ENCODE peak calls at places on chromosomes 5 and 9, in four cellular contexts. I is stomach, A is GM23338, L is astrocyte of the spinal cord. T is an unnamed sample.

GRCh38 chr5:56817306-56817986 is 2.1 kb downstream of the MAP3K1 start:
- DNase-seq in I (no peak), A (no peak), L (no peak), T (no peak)

GRCh38 chr5:34791761-34792244 is 47.2 kb upstream of the TTC23L start:
- DNase-seq in I (no peak), A (no peak), L (peak), T (no peak)

GRCh38 chr5:83974151-83974822 is 253.6 kb upstream of the HAPLN1 start:
- DNase-seq in I (no peak), A (peak), L (peak), T (no peak)

GRCh38 chr9:132216861-132217655 is 55.2 kb downstream of the NTNG2 start:
- DNase-seq in I (no peak), A (no peak), L (no peak), T (no peak)

GRCh38 chr5:54547711-54548250 is 30.2 kb downstream of the SNX18 start:
- DNase-seq in I (no peak), A (no peak), L (peak), T (no peak)

GRCh38 chr9:5621327-5621726 is 7.6 kb upstream of the RIC1 start:
- DNase-seq in I (no peak), A (no peak), L (peak), T (no peak)

GRCh38 chr5:5178121-5178520 is 38.0 kb downstream of the ADAMTS16 start:
- DNase-seq in I (peak), A (no peak), L (no peak), T (no peak)

GRCh38 chr9:116027951-116028350 is 125.6 kb upstream of the PAPPA start:
- DNase-seq in I (no peak), A (no peak), L (no peak), T (no peak)

GRCh38 chr9:85715587-85715986 is 26.2 kb downstream of the AGTPBP1 start:
- DNase-seq in I (no peak), A (no peak), L (no peak), T (no peak)

GRCh38 chr9:22147818-22148573 is 138.9 kb upstream of the CDKN2B start:
- DNase-seq in I (no peak), A (no peak), L (peak), T (no peak)

GRCh38 chr5:139689631-139690384 is 41.7 kb downstream of the CXXC5 start:
- DNase-seq in I (peak), A (peak), L (no peak), T (no peak)

GRCh38 chr9:14107977-14108376 is 206.0 kb downstream of the NFIB start:
- DNase-seq in I (no peak), A (peak), L (no peak), T (no peak)

GRCh38 chr5:79702606-79703380 is 13.2 kb downstream of the CMYA5 start:
- DNase-seq in I (no peak), A (peak), L (no peak), T (no peak)

GRCh38 chr5:104763163-104763562 is 1200.6 kb upstream of the NUDT12 start:
- DNase-seq in I (no peak), A (no peak), L (no peak), T (no peak)

GRCh38 chr9:94097788-94098413 is 13.6 kb downstream of the PTPDC1 start:
- DNase-seq in I (no peak), A (no peak), L (peak), T (no peak)

GRCh38 chr5:176157656-176158055 is 80.6 kb upstream of the SIMC1 start:
- DNase-seq in I (no peak), A (no peak), L (peak), T (no peak)

GRCh38 chr9:134162212-134162775 is 2.1 kb downstream of the RNU6ATAC start:
- DNase-seq in I (no peak), A (no peak), L (no peak), T (no peak)

GRCh38 chr5:22852807-22853670 is at the start of gene CDH12:
- DNase-seq in I (no peak), A (peak), L (peak), T (no peak)

GRCh38 chr5:111143910-111144309 is 51.8 kb downstream of the WDR36 start:
- DNase-seq in I (no peak), A (no peak), L (peak), T (no peak)

GRCh38 chr9:126962336-126962735 is 47.8 kb downstream of the RALGPS1 start:
- DNase-seq in I (no peak), A (no peak), L (no peak), T (no peak)

GRCh38 chr5:55557123-55557522 is 22.4 kb upstream of the PLPP1 start:
- DNase-seq in I (no peak), A (no peak), L (no peak), T (no peak)

GRCh38 chr9:95008151-95008771 is 281.8 kb downstream of the AOPEP start:
- DNase-seq in I (no peak), A (no peak), L (peak), T (no peak)

GRCh38 chr5:72584466-72584865 is 77.3 kb upstream of the ZNF366 start:
- DNase-seq in I (no peak), A (no peak), L (no peak), T (peak)

GRCh38 chr5:52864376-52864775 is 76.7 kb downstream of the ITGA1 start:
- DNase-seq in I (no peak), A (no peak), L (peak), T (no peak)

GRCh38 chr5:38595149-38595725 is 38.8 kb upstream of the LIFR start:
- DNase-seq in I (no peak), A (no peak), L (peak), T (no peak)

GRCh38 chr5:318341-318897 is 3.1 kb upstream of the AHRR start:
- DNase-seq in I (no peak), A (peak), L (peak), T (no peak)
- H3K4me3 ChIP-seq in I (no peak), A (no peak), L (no peak), T (no peak)

DNA sequence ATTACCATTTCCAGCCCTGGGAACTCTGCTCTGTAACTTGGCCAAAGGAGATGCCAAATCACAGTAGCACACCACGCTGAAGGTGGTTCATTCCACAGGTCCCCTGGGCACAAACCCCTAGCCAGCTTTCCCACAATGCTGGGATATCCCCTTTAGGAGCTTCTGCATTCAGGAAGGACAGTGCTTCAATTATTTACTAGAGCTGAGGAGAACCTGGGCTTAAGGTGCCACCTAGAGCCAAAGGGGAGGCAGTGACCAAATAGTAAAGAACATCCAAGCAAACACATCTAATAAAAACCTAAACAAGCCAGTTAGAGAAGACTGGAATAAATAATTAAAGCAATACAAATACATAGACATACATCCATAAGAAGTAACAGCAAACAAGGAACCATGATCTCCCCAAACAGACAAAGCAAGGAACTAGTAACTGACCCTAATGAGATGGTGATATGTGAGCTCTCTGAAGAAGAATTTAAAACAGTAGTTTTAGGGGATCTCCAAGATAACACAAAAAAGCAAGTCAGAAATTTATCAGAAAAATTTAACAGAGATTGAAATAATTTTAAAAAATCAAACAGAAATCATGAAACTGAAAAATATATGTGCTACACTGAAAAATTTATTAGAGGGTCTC is 14.6 kb downstream of the KIF4B start:
- DNase-seq in I (no peak), A (peak), L (no peak), T (no peak)
- TF ChIP-seq CTCF in I (no peak), A (peak), L (no peak), T (peak)

DNA sequence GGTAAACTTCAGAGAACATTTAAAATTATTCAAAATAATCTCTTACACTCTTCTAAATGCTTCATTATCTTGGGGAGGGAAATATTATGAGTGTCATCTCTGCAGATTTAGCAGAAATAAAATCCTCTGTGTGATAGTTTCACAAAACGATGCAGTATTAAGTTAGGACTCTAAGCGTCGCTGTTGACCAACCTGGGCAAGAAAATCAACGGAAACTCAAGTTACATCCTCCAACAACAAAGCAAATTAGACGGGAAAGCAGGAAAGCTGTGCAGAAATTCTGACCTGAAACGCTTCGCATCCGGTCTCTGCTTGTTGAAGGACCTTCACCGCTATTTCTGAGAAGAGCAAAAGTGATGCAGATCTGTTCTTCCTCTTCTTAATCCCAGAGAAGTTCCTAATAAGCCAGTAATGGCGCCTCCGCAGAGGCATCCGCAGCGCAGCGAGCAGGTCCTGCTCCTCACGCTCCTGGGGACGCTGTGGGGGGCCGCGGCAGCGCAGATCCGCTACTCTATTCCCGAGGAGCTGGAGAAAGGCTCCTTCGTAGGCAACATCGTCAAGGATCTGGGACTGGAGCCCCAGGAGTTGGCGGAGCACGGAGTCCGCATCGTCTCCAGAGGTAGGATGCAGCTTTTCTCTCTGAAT is at the start of gene PCDHGA6:
- DNase-seq in I (no peak), A (peak), L (peak), T (no peak)
- H3K4me3 ChIP-seq in I (no peak), A (no peak), L (peak), T (no peak)

GRCh38 chr5:112529525-112529924 is 110.4 kb upstream of the EPB41L4A start:
- DNase-seq in I (no peak), A (peak), L (no peak), T (no peak)
- TF ChIP-seq CTCF in I (no peak), A (peak), L (peak), T (peak)

DNA sequence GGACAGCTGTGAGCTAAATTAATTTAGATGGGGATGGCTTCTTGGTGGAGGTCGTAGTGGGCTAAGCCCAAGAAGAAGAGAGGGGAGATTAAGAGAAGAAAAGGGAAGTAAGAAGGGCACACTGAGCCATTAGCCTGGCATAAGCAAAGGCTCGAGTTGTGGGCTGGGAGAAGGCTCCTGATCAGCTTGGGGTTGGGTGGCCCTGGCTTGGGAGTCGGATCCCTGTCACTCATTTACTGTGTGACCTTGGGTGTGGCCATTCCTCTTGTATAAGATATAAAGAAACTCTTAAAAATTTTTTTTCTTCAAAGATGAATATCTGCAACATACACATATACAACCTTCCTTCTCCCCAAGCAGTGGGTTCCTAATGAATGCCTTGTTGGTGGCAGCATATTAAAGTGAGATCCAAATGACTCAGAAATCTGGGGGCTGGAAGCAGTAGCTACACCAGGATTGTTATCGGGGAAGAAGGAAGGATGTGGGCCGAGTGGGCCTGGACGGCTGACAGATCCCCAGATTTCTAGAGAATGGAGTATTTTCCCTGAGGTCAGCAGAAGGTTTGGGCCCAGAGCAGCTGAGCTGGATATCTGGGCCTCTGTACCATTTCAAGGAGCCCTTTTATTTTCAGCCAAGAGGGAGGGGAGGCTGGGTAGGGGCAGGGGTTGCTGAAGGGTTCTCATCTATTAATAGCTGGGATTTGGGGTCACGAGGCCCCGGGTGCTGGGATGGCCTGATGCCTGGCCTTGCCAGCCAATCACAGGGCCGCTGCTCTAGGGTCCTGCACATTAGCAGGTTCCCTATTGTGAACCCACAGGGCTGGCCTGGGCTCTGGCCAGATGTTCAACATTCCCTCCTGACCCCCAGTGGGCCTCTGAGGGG is 52.1 kb downstream of the PPARGC1B start:
- DNase-seq in I (no peak), A (no peak), L (no peak), T (no peak)
- H3K4me3 ChIP-seq in I (no peak), A (no peak), L (no peak), T (no peak)

GRCh38 chr9:9004844-9005243 is 1205.3 kb upstream of the DMAC1 start:
- DNase-seq in I (no peak), A (peak), L (no peak), T (no peak)

DNA sequence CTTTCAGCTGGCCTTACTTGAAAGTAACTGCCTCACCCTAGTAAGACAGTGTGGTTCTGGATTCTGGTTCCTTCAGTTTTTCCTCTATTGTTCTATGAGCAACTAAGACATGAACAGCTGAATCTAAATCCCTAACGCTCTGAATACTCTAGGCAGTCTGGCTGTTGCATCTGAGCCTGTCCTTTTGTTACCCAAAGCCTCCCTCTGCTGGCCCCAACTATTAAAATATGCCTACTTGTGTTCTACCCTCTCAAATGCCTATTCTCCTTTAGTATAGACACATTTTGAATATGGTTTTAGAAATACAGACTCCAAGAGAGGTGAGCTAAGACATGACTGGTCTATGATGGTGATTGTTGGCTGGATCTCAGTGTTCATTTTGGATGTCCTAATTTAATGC is 1203.6 kb upstream of the DMAC1 start:
- DNase-seq in I (no peak), A (peak), L (peak), T (no peak)
- TF ChIP-seq CTCF in I (no peak), A (peak), L (peak), T (no peak)

T was measured in GM12864.